ENCODE peak calls at places on chromosome 14, in ten cellular contexts. E is stomach, R is heart left ventricle, H is left ventricle myocardium inferior, K is cardiac muscle cell, P is HepG2, O is body of pancreas, B is ovary, V is neural progenitor cell, F is pancreas. W is an unnamed sample.

GRCh38 chr14:22648506-22648905 is 4.4 kb upstream of the OR6J1 start:
- DNase-seq in E (no peak), R (no peak), H (no peak), K (no peak), P (no peak), O (no peak), B (no peak), V (no peak), F (no peak), W (no peak)

GRCh38 chr14:69464379-69464778 is 20.1 kb upstream of the PLEKHD1 start:
- DNase-seq in E (no peak), R (no peak), H (no peak), K (no peak), P (no peak), O (no peak), B (no peak), V (no peak), F (no peak), W (no peak)

GRCh38 chr14:55638665-55639064 is 58.7 kb downstream of the KTN1 start:
- DNase-seq in E (no peak), R (no peak), H (no peak), K (no peak), P (no peak), O (no peak), B (no peak), V (no peak), F (no peak), W (no peak)

GRCh38 chr14:105474478-105475268 is at the start of gene CRIP2:
- DNase-seq in E (no peak), R (peak; percentile 79), H (peak; percentile 77), K (peak; percentile 89), P (no peak), O (no peak), B (peak; percentile 66), V (peak; percentile 81), F (no peak), W (peak; percentile 37)

GRCh38 chr14:50964683-50965390 is 20.6 kb upstream of the PYGL start:
- DNase-seq in E (peak; percentile 54), R (no peak), H (no peak), K (no peak), P (peak; percentile 45), O (peak; percentile 78), B (no peak), V (no peak), F (peak; percentile 77), W (no peak)

GRCh38 chr14:90301580-90302181 is 30.1 kb downstream of the NRDE2 start:
- DNase-seq in E (no peak), R (no peak), H (no peak), K (peak; percentile 30), P (peak; percentile 30), O (no peak), B (no peak), V (peak; percentile 15), F (no peak), W (no peak)

GRCh38 chr14:92568621-92569479 is 55.3 kb downstream of the RIN3 start:
- DNase-seq in E (no peak), R (peak; percentile 58), H (peak; percentile 70), K (peak; percentile 34), P (no peak), O (no peak), B (no peak), V (no peak), F (no peak), W (no peak)

GRCh38 chr14:53640695-53641094 is 315.9 kb downstream of the BMP4 start:
- DNase-seq in E (no peak), R (no peak), H (no peak), K (no peak), P (no peak), O (no peak), B (no peak), V (no peak), F (no peak), W (no peak)

GRCh38 chr14:71220462-71220861 is 313.2 kb downstream of the PCNX1 start:
- DNase-seq in E (no peak), R (no peak), H (no peak), K (no peak), P (no peak), O (no peak), B (no peak), V (no peak), F (no peak), W (no peak)

GRCh38 chr14:22336031-22336430 is 253.0 kb downstream of the DAD1 start:
- DNase-seq in E (no peak), R (no peak), H (no peak), K (no peak), P (peak; percentile 40), O (no peak), B (no peak), V (no peak), F (no peak), W (no peak)

GRCh38 chr14:78598046-78598652 is 428.0 kb downstream of the NRXN3 start:
- DNase-seq in E (peak; percentile 44), R (peak; percentile 42), H (peak; percentile 17), K (peak; percentile 84), P (peak; percentile 44), O (peak; percentile 44), B (peak; percentile 30), V (peak; percentile 88), F (peak; percentile 19), W (peak; percentile 64)

GRCh38 chr14:105275267-105275946 is 25.4 kb downstream of the BRF1 start:
- DNase-seq in E (no peak), R (peak; percentile 45), H (no peak), K (no peak), P (no peak), O (no peak), B (no peak), V (no peak), F (no peak), W (no peak)

GRCh38 chr14:71362920-71363584 is 455.8 kb downstream of the PCNX1 start:
- DNase-seq in E (no peak), R (no peak), H (no peak), K (no peak), P (no peak), O (no peak), B (no peak), V (no peak), F (no peak), W (peak; percentile 13)

GRCh38 chr14:99664636-99665273 is 19.3 kb upstream of the CYP46A1 start:
- DNase-seq in E (no peak), R (peak; percentile 7), H (no peak), K (peak; percentile 28), P (peak; percentile 32), O (no peak), B (no peak), V (no peak), F (no peak), W (no peak)

GRCh38 chr14:99667045-99667444 is 17.1 kb upstream of the CYP46A1 start:
- DNase-seq in E (no peak), R (no peak), H (no peak), K (no peak), P (no peak), O (no peak), B (no peak), V (no peak), F (no peak), W (no peak)

GRCh38 chr14:99667821-99668220 is 16.3 kb upstream of the CYP46A1 start:
- DNase-seq in E (no peak), R (no peak), H (no peak), K (no peak), P (no peak), O (no peak), B (no peak), V (no peak), F (no peak), W (no peak)

GRCh38 chr14:99668307-99668997 is 15.6 kb upstream of the CYP46A1 start:
- DNase-seq in E (no peak), R (no peak), H (no peak), K (no peak), P (no peak), O (no peak), B (no peak), V (no peak), F (no peak), W (no peak)

DNA sequence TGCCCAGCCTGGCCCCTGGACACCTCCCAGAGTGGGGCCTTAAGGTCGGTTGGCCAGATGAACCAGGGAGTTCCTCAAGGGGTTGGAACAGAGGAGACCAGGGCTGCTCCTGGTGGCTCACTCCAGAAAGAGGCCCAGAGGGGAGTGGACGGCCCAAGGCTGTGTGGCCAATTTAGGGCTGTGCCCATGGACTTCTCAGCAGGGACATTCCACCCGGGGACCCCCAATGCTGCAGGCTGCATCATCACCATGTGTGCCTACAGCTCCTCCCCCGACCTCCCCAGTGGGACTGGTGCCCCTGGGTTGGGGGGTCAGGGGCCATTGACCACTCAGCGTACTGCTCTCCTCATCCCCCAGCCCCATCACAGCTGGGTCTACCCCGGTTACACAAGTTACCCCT is 17.6 kb upstream of the CYP46A1 start:
- DNase-seq in E (no peak), R (no peak), H (no peak), K (no peak), P (no peak), O (no peak), B (no peak), V (no peak), F (no peak), W (no peak)
- H3K4me1 ChIP-seq in E (no peaks in the 10 kb centered on the region), R (no peaks in the 10 kb centered on the region), H (no peaks in the 10 kb centered on the region), K (peaks cover 11% of the 10 kb centered on the region), P (peaks cover 36% of the 10 kb centered on the region), O (no peaks in the 10 kb centered on the region), B (no peaks in the 10 kb centered on the region), V (peaks cover 68% of the 10 kb centered on the region), F (no peaks in the 10 kb centered on the region), W (peaks cover 9% of the 10 kb centered on the region)

DNA sequence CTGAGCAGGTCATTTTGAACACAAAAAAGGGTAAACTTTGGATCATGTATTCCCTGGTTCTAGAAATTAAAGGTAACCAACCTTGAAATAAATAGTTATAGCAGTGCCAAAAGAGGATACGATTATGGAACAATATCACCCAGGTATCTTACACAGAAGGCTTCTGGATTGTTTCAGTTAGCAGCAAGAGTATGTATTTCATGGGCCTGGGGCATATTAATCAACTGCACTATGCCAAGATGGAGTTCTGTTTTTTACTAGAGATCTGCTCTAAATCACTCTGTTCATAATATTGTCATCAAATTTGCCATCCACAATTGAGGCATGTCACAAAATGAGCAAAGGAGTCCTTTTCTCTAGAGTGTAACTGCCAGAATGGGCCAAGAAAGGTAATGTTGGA is 357.1 kb downstream of the RAD51B start:
- DNase-seq in E (no peak), R (no peak), H (no peak), K (no peak), P (no peak), O (no peak), B (no peak), V (no peak), F (no peak), W (no peak)
- H3K4me3 ChIP-seq in E (no peak overlapping the region), R (no peak overlapping the region), H (no peak overlapping the region), K (no peak overlapping the region), P (no peak overlapping the region), O (no peak overlapping the region), B (no peak overlapping the region), V (no peak overlapping the region), F (no peak overlapping the region), W (no peak overlapping the region)

DNA sequence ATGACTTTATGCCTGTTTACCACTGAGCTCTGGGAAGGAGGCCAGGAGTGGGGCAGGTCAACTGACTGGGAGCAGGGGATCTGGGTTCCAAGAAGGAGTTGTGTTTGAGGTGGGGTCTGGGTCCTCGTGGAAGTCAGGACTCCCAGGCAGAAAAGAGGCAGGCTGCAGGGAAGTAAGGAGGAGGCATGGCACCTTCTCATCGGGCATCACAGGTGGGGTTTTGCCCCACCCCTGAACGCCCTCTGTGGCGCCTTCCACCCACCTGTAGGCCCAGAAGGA is 386 bp downstream of the LTB4R2 start:
- DNase-seq in E (no peak), R (no peak), H (no peak), K (no peak), P (no peak), O (no peak), B (peak; percentile 55), V (no peak), F (no peak), W (no peak)
- H3K36me3 ChIP-seq in E (peaks cover 20% of the 10 kb centered on the region), R (no peaks in the 10 kb centered on the region), H (peaks cover 20% of the 10 kb centered on the region), K (no peaks in the 10 kb centered on the region), P (peaks cover 17% of the 10 kb centered on the region), O (no peaks in the 10 kb centered on the region), B (no peaks in the 10 kb centered on the region), V (no peaks in the 10 kb centered on the region), F (peaks cover 13% of the 10 kb centered on the region), W (peaks cover 29% of the 10 kb centered on the region)

GRCh38 chr14:64705406-64706118 is 1.3 kb downstream of the PLEKHG3 start:
- DNase-seq in E (no peak), R (peak; percentile 55), H (no peak), K (no peak), P (no peak), O (no peak), B (peak; percentile 61), V (peak; percentile 49), F (no peak), W (peak; percentile 44)
- H3K4me1 ChIP-seq in E (peaks cover 47% of the 10 kb centered on the region), R (no peaks in the 10 kb centered on the region), H (peaks cover 75% of the 10 kb centered on the region), K (peaks cover 60% of the 10 kb centered on the region), P (peaks cover 60% of the 10 kb centered on the region), O (peaks cover 70% of the 10 kb centered on the region), B (peaks cover 35% of the 10 kb centered on the region), V (peaks cover 78% of the 10 kb centered on the region), F (peaks cover 39% of the 10 kb centered on the region), W (peaks cover 52% of the 10 kb centered on the region)